ENCODE peak calls at places on chromosomes 11 and 22, in five cellular contexts. O, Z, P, T and D are unnamed samples.

GRCh38 chr22:46425011-46425410 is 89.5 kb downstream of the TRMU start:
- DNase-seq in P (no peak), T (no peak), Z (peak; percentile 99), O (peak; percentile 45), D (no peak)

GRCh38 chr11:29328961-29329441 is 687.8 kb downstream of the KCNA4 start:
- DNase-seq in T (no peak), O (peak; percentile 84), P (peak; percentile 46), Z (peak; percentile 87), D (peak; percentile 19)

GRCh38 chr11:59172345-59173079 is 580 bp downstream of the DTX4 start:
- DNase-seq in O (no peak), Z (no peak), P (peak; percentile 51), T (peak; percentile 86), D (peak; percentile 66)

GRCh38 chr11:17683378-17684161 is 35.8 kb upstream of the MYOD1 start:
- DNase-seq in P (no peak), Z (peak; percentile 93), O (peak; percentile 74), T (no peak), D (no peak)

GRCh38 chr22:36086170-36086490 is 57.5 kb upstream of the RBFOX2 start:
- DNase-seq in T (peak; percentile 67), Z (no peak), P (no peak), O (no peak), D (no peak)

GRCh38 chr11:133825666-133826065 is 19.6 kb downstream of the SPATA19 start:
- DNase-seq in O (no peak), T (no peak), P (no peak), Z (no peak), D (no peak)

GRCh38 chr22:24406322-24407277 is 20.8 kb upstream of the ADORA2A start:
- DNase-seq in Z (no peak), O (no peak), T (peak; percentile 42), P (no peak), D (no peak)

GRCh38 chr22:43890901-43891331 is 897 bp downstream of the PNPLA5 start:
- DNase-seq in P (no peak), T (peak; percentile 71), O (no peak), Z (peak; percentile 20), D (no peak)

GRCh38 chr11:110125632-110126031 is 32.4 kb downstream of the ZC3H12C start:
- DNase-seq in P (no peak), O (peak; percentile 88), T (no peak), Z (peak; percentile 75), D (no peak)

GRCh38 chr11:121119444-121119843 is 18.4 kb downstream of the TECTA start:
- DNase-seq in Z (no peak), T (no peak), P (no peak), O (no peak), D (peak; percentile 6)

GRCh38 chr11:2781413-2782274 is 81.8 kb upstream of the KCNQ1OT1 start:
- DNase-seq in Z (no peak), O (no peak), P (no peak), T (peak; percentile 27), D (no peak)

GRCh38 chr11:15148181-15148580 is 33.5 kb downstream of the INSC start:
- DNase-seq in Z (peak; percentile 51), O (no peak), T (no peak), P (no peak), D (no peak)

GRCh38 chr11:128830836-128831780 is 36.0 kb downstream of the KCNJ1 start:
- DNase-seq in O (peak; percentile 84), P (peak; percentile 88), T (peak; percentile 96), Z (peak; percentile 68), D (peak; percentile 91)

GRCh38 chr11:66188580-66188979 is 79.9 kb upstream of the RAB1B start:
- DNase-seq in O (peak; percentile 68), T (no peak), P (no peak), Z (peak; percentile 83), D (no peak)

GRCh38 chr11:93737904-93738612 is 3.2 kb downstream of the TAF1D start:
- DNase-seq in O (no peak), Z (peak; percentile 37), T (no peak), P (no peak), D (no peak)

GRCh38 chr11:26676641-26677040 is 45.2 kb downstream of the SLC5A12 start:
- DNase-seq in Z (no peak), O (no peak), P (no peak), T (no peak), D (no peak)

GRCh38 chr22:25680949-25681348 is 61.0 kb upstream of the MYO18B start:
- DNase-seq in O (no peak), P (no peak), T (no peak), Z (peak; percentile 36), D (no peak)

GRCh38 chr11:125720781-125721180 is 25.3 kb upstream of the PATE1 start:
- DNase-seq in O (no peak), Z (peak; percentile 16), T (no peak), P (no peak), D (no peak)

GRCh38 chr11:64770120-64770519 is 8.2 kb downstream of the SF1 start:
- DNase-seq in P (no peak), Z (no peak), O (no peak), T (no peak), D (no peak)

GRCh38 chr11:134380229-134380628 is 31.8 kb downstream of the B3GAT1 start:
- DNase-seq in T (no peak), P (no peak), O (no peak), Z (no peak), D (no peak)

GRCh38 chr11:83543918-83544491 is 257.8 kb upstream of the CCDC90B start:
- DNase-seq in T (no peak), Z (no peak), P (no peak), O (no peak), D (no peak)

GRCh38 chr11:95187730-95188129 is 43.3 kb downstream of the SESN3 start:
- DNase-seq in T (no peak), P (no peak), Z (no peak), O (no peak), D (no peak)

GRCh38 chr11:130121430-130121978 is 38.1 kb upstream of the ST14 start:
- DNase-seq in O (peak; percentile 87), T (no peak), Z (peak; percentile 88), P (no peak), D (no peak)

GRCh38 chr22:38335077-38335476 is 17.8 kb upstream of the CSNK1E start:
- DNase-seq in P (no peak), Z (no peak), T (no peak), O (no peak), D (no peak)

GRCh38 chr11:705646-706438 is at the start of gene EPS8L2:
- DNase-seq in T (peak; percentile 76), P (peak; percentile 50), O (no peak), Z (no peak), D (no peak)

GRCh38 chr11:57781529-57781943 is 19.9 kb downstream of the CTNND1 start:
- DNase-seq in O (no peak), P (peak; percentile 47), Z (no peak), T (peak; percentile 94), D (no peak)

GRCh38 chr11:85756401-85757200 is 54.3 kb downstream of the SYTL2 start:
- DNase-seq in P (no peak), O (no peak), Z (no peak), T (no peak), D (no peak)

GRCh38 chr11:67584881-67585873 is 1.6 kb downstream of the GSTP1 start:
- DNase-seq in P (no peak), T (no peak), O (no peak), Z (no peak), D (peak; percentile 81)

GRCh38 chr11:67586568-67587250 is 3.1 kb downstream of the GSTP1 start:
- DNase-seq in Z (no peak), O (no peak), P (no peak), T (no peak), D (peak; percentile 45)

GRCh38 chr11:67583319-67584204 is at the start of gene GSTP1:
- DNase-seq in O (peak; percentile 75), Z (peak; percentile 87), T (peak; percentile 95), P (peak; percentile 96), D (peak; percentile 91)

GRCh38 chr11:67584205-67584880 is 731 bp downstream of the GSTP1 start:
- DNase-seq in O (no peak), P (peak; percentile 73), Z (peak; percentile 62), T (peak; percentile 70), D (peak; percentile 63)

DNA sequence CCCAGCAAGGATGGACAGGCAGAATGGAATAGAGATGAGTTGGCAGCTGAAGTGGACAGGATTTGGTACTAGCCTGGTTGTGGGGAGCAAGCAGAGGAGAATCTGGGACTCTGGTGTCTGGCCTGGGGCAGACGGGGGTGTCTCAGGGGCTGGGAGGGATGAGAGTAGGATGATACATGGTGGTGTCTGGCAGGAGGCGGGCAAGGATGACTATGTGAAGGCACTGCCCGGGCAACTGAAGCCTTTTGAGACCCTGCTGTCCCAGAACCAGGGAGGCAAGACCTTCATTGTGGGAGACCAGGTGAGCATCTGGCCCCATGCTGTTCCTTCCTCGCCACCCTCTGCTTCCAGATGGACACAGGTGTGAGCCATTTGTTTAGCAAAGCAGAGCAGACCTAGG is 2.3 kb downstream of the GSTP1 start:
- DNase-seq in Z (no peak), T (no peak), P (no peak), O (no peak), D (peak; percentile 20)
- H3K36me3 ChIP-seq in Z (peaks cover 8% of the 10 kb centered on the region), T (peaks cover 40% of the 10 kb centered on the region), P (no peaks in the 10 kb centered on the region), O (peaks cover 33% of the 10 kb centered on the region), D (peaks cover 62% of the 10 kb centered on the region)

GRCh38 chr22:22618923-22619322 is 25.5 kb upstream of the GGTLC2 start:
- DNase-seq in P (no peak), O (no peak), T (no peak), Z (no peak), D (no peak)
- H3K36me3 ChIP-seq in P (no peaks in the 10 kb centered on the region), O (no peaks in the 10 kb centered on the region), T (no peaks in the 10 kb centered on the region), Z (no peaks in the 10 kb centered on the region), D (no peaks in the 10 kb centered on the region)

GRCh38 chr11:122202161-122202950 is 86.3 kb upstream of the BLID start:
- DNase-seq in O (peak; percentile 76), P (no peak), Z (peak; percentile 95), T (no peak), D (no peak)
- H3K36me3 ChIP-seq in O (no peaks in the 10 kb centered on the region), P (no peaks in the 10 kb centered on the region), Z (peaks cover 3% of the 10 kb centered on the region), T (no peaks in the 10 kb centered on the region), D (no peaks in the 10 kb centered on the region)

DNA sequence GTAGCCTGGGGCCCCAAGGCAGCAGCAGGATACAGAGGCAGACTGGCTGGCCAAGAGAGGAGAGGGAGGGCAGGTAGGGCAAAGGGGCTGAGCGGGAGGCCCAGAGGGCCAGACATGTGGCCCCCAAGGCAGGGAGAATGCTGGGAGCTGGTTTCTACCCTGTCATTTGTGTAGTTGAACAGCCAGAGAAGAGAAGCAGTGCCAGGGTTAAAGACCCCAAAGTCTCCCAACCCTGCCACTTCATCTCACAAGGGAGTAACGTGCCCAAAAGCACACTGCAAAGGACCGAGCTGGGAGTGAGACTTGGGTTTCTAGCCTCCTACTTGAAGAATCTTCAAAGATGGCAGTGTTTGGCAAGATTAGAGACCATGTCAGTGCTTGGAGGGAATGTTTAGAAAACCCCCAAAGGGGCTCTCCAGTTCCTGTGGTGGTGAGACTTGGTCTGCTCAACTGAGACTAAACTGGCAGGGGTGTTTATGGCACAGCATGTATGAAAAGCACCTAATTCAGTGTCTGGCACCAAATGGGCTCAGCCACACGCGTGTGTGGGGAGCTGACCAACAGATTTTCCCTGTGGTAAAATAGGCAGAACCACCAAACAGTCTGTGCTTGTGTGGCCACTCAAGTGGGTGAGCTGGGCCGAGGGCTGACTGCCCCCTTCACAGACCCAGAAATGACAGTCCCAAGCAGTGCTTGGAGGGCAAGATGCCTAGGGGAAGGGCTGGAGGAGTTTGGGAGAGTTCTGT is 68.2 kb upstream of the CLTCL1 start:
- DNase-seq in O (no peak), Z (no peak), P (no peak), T (no peak), D (no peak)
- H3K36me3 ChIP-seq in O (peaks cover 83% of the 10 kb centered on the region), Z (peaks cover 30% of the 10 kb centered on the region), P (no peaks in the 10 kb centered on the region), T (peaks cover 82% of the 10 kb centered on the region), D (peaks cover 89% of the 10 kb centered on the region)